ENCODE peak calls at places on chromosomes 1 and 21, in seven cellular contexts. One of them, this sample, is unnamed.

GRCh38 chr1:231037585-231038517 is 2.2 kb downstream of the FAM89A start:
- DNase-seq in aorta: no peak
- DNase-seq in hepatic stellate cell: no peak
- DNase-seq in skeletal muscle cell: no peak
- DNase-seq in germinal center: no peak
- DNase-seq in effector CD4-positive, alpha-beta T cell: no peak
- DNase-seq in adipocyte: no peak
- DNase-seq in this sample: no peak

GRCh38 chr1:230084408-230085177 is 17.6 kb downstream of the GALNT2 start:
- DNase-seq in hepatic stellate cell: peak; percentile 94
- DNase-seq in germinal center: no peak
- DNase-seq in skeletal muscle cell: peak; percentile 95
- DNase-seq in effector CD4-positive, alpha-beta T cell: no peak
- DNase-seq in aorta: peak; percentile 89
- DNase-seq in adipocyte: peak; percentile 97
- DNase-seq in this sample: no peak

GRCh38 chr1:53144201-53144600 is 1.8 kb upstream of the SLC1A7 start:
- DNase-seq in skeletal muscle cell: no peak
- DNase-seq in hepatic stellate cell: no peak
- DNase-seq in aorta: no peak
- DNase-seq in adipocyte: no peak
- DNase-seq in germinal center: no peak
- DNase-seq in effector CD4-positive, alpha-beta T cell: no peak
- DNase-seq in this sample: no peak

GRCh38 chr1:56686171-56686570 is 41.1 kb downstream of the PRKAA2 start:
- DNase-seq in germinal center: no peak
- DNase-seq in aorta: no peak
- DNase-seq in hepatic stellate cell: no peak
- DNase-seq in effector CD4-positive, alpha-beta T cell: no peak
- DNase-seq in skeletal muscle cell: peak; percentile 31
- DNase-seq in adipocyte: peak; percentile 50
- DNase-seq in this sample: no peak

GRCh38 chr1:86618358-86618757 is 71.5 kb downstream of the CLCA4 start:
- DNase-seq in adipocyte: no peak
- DNase-seq in effector CD4-positive, alpha-beta T cell: no peak
- DNase-seq in skeletal muscle cell: no peak
- DNase-seq in hepatic stellate cell: no peak
- DNase-seq in germinal center: no peak
- DNase-seq in aorta: no peak
- DNase-seq in this sample: no peak

GRCh38 chr1:205782627-205783470 is 7.6 kb upstream of the RAB29 start:
- DNase-seq in skeletal muscle cell: no peak
- DNase-seq in aorta: no peak
- DNase-seq in effector CD4-positive, alpha-beta T cell: no peak
- DNase-seq in germinal center: peak; percentile 0
- DNase-seq in adipocyte: no peak
- DNase-seq in hepatic stellate cell: no peak
- DNase-seq in this sample: no peak

GRCh38 chr1:23598424-23598823 is 39.1 kb upstream of the ID3 start:
- DNase-seq in aorta: no peak
- DNase-seq in effector CD4-positive, alpha-beta T cell: no peak
- DNase-seq in skeletal muscle cell: no peak
- DNase-seq in adipocyte: no peak
- DNase-seq in germinal center: no peak
- DNase-seq in hepatic stellate cell: no peak
- DNase-seq in this sample: no peak

GRCh38 chr21:39216290-39216689 is 33.0 kb upstream of the PSMG1 start:
- DNase-seq in adipocyte: no peak
- DNase-seq in effector CD4-positive, alpha-beta T cell: no peak
- DNase-seq in skeletal muscle cell: no peak
- DNase-seq in germinal center: no peak
- DNase-seq in aorta: no peak
- DNase-seq in hepatic stellate cell: no peak
- DNase-seq in this sample: no peak

GRCh38 chr1:14733053-14733778 is 134.7 kb downstream of the KAZN start:
- DNase-seq in hepatic stellate cell: no peak
- DNase-seq in adipocyte: peak; percentile 36
- DNase-seq in germinal center: no peak
- DNase-seq in effector CD4-positive, alpha-beta T cell: no peak
- DNase-seq in aorta: no peak
- DNase-seq in skeletal muscle cell: no peak
- DNase-seq in this sample: no peak

GRCh38 chr1:16248603-16249534 is 11.9 kb upstream of the CPLANE2 start:
- DNase-seq in effector CD4-positive, alpha-beta T cell: no peak
- DNase-seq in skeletal muscle cell: peak; percentile 90
- DNase-seq in hepatic stellate cell: peak; percentile 36
- DNase-seq in aorta: peak; percentile 89
- DNase-seq in adipocyte: peak; percentile 71
- DNase-seq in germinal center: peak; percentile 43
- DNase-seq in this sample: peak; percentile 94

GRCh38 chr1:172180886-172181285 is 239.6 kb upstream of the C1orf105 start:
- DNase-seq in hepatic stellate cell: no peak
- DNase-seq in effector CD4-positive, alpha-beta T cell: peak; percentile 10
- DNase-seq in aorta: peak; percentile 71
- DNase-seq in skeletal muscle cell: no peak
- DNase-seq in germinal center: peak; percentile 11
- DNase-seq in adipocyte: peak; percentile 77
- DNase-seq in this sample: peak; percentile 63

GRCh38 chr1:96971849-96972602 is 250.4 kb downstream of the PTBP2 start:
- DNase-seq in germinal center: no peak
- DNase-seq in adipocyte: no peak
- DNase-seq in aorta: no peak
- DNase-seq in effector CD4-positive, alpha-beta T cell: no peak
- DNase-seq in hepatic stellate cell: no peak
- DNase-seq in skeletal muscle cell: no peak
- DNase-seq in this sample: no peak

GRCh38 chr1:109388884-109389637 is 8.7 kb downstream of the SORT1 start:
- DNase-seq in skeletal muscle cell: no peak
- DNase-seq in adipocyte: no peak
- DNase-seq in effector CD4-positive, alpha-beta T cell: no peak
- DNase-seq in hepatic stellate cell: no peak
- DNase-seq in germinal center: no peak
- DNase-seq in aorta: no peak
- DNase-seq in this sample: no peak

GRCh38 chr1:59279651-59280050 is 17.2 kb upstream of the FGGY start:
- DNase-seq in skeletal muscle cell: no peak
- DNase-seq in hepatic stellate cell: no peak
- DNase-seq in effector CD4-positive, alpha-beta T cell: no peak
- DNase-seq in adipocyte: peak; percentile 25
- DNase-seq in aorta: no peak
- DNase-seq in germinal center: no peak
- DNase-seq in this sample: no peak